ENCODE peak calls at places on chromosomes 11 and 22, in ten cellular contexts. L, X, P, T, D, O, K, F, E and A are unnamed samples.
A peak's percentile ranks its signal among the peaks of the same experiment; 100 is the strongest.

GRCh38 chr22:30485362-30485988 is 13.7 kb upstream of the SEC14L3 start:
- DNase-seq in E (peak; percentile 7), O (peak; percentile 23), X (peak; percentile 70), T (peak; percentile 63), L (peak; percentile 56), F (no peak), D (no peak), K (peak; percentile 77), P (peak; percentile 78), A (no peak)

GRCh38 chr22:36759481-36760159 is 16.3 kb downstream of the IFT27 start:
- DNase-seq in P (no peak), T (no peak), O (no peak), D (no peak), F (peak; percentile 39), L (no peak), X (no peak), K (no peak), E (no peak), A (no peak)

GRCh38 chr11:19614370-19614936 is 98.2 kb upstream of the NAV2 start:
- DNase-seq in E (no peak), D (no peak), K (no peak), O (no peak), L (no peak), X (no peak), P (no peak), F (no peak), T (no peak), A (no peak)

GRCh38 chr11:93089474-93090102 is 108.2 kb downstream of the SLC36A4 start:
- DNase-seq in T (peak; percentile 61), D (no peak), L (no peak), F (no peak), E (peak; percentile 24), K (no peak), O (peak; percentile 61), X (peak; percentile 69), P (peak; percentile 19), A (no peak)

GRCh38 chr11:17777726-17778091 is 43.1 kb downstream of the KCNC1 start:
- DNase-seq in O (no peak), X (no peak), E (no peak), F (peak; percentile 45), D (no peak), K (no peak), T (no peak), L (no peak), P (no peak), A (no peak)

GRCh38 chr11:73271936-73272679 is at the start of gene P2RY6:
- DNase-seq in D (no peak), P (no peak), F (peak; percentile 67), O (peak; percentile 89), X (peak; percentile 98), E (no peak), T (peak; percentile 54), L (no peak), K (no peak), A (no peak)

GRCh38 chr11:12165237-12165875 is 55.0 kb downstream of the MICAL2 start:
- DNase-seq in K (no peak), E (no peak), T (no peak), L (no peak), D (no peak), F (no peak), P (no peak), X (no peak), O (peak; percentile 71), A (no peak)

GRCh38 chr22:21964234-21964633 is 11.6 kb upstream of the PPM1F start:
- DNase-seq in X (no peak), O (no peak), P (no peak), T (no peak), L (no peak), K (no peak), F (no peak), E (no peak), D (no peak), A (no peak)

GRCh38 chr11:36233226-36233625 is 56.0 kb downstream of the COMMD9 start:
- DNase-seq in E (no peak), X (no peak), O (no peak), F (no peak), L (no peak), D (peak; percentile 51), K (no peak), P (no peak), T (peak; percentile 83), A (no peak)

GRCh38 chr22:50600541-50600940 is at the start of gene MAPK8IP2:
- DNase-seq in P (no peak), E (no peak), K (no peak), O (no peak), F (no peak), L (no peak), D (no peak), X (no peak), T (no peak), A (peak; percentile 69)

GRCh38 chr11:133906241-133906640 is 50.5 kb downstream of the IGSF9B start:
- DNase-seq in O (no peak), D (no peak), P (no peak), E (no peak), K (no peak), L (no peak), T (no peak), X (no peak), F (peak; percentile 60), A (no peak)

GRCh38 chr11:120494595-120494994 is 17.0 kb upstream of the GRIK4 start:
- DNase-seq in L (no peak), T (no peak), F (no peak), X (no peak), P (no peak), D (no peak), K (no peak), E (no peak), O (no peak), A (no peak)

GRCh38 chr11:12958984-12959383 is 50.1 kb upstream of the RASSF10 start:
- DNase-seq in X (no peak), L (no peak), D (no peak), T (no peak), O (peak; percentile 39), E (no peak), K (no peak), F (no peak), P (no peak), A (no peak)

GRCh38 chr22:25351631-25352293 is 132.3 kb downstream of the CRYBB2 start:
- DNase-seq in L (no peak), D (no peak), O (no peak), T (no peak), X (no peak), K (no peak), E (no peak), F (no peak), P (no peak), A (no peak)

GRCh38 chr11:5596611-5597201 is at the start of gene TRIM6:
- DNase-seq in O (peak; percentile 29), X (peak; percentile 44), F (peak; percentile 80), T (peak; percentile 46), D (no peak), L (peak; percentile 50), K (peak; percentile 54), P (peak; percentile 47), E (no peak), A (peak; percentile 88)

GRCh38 chr11:75422248-75423231 is 10.5 kb downstream of the KLHL35 start:
- DNase-seq in P (no peak), F (no peak), X (no peak), L (no peak), T (no peak), D (no peak), K (peak; percentile 73), E (no peak), O (no peak), A (no peak)

GRCh38 chr22:32411388-32411787 is 659 bp downstream of the RTCB start:
- DNase-seq in P (no peak), D (no peak), E (no peak), L (no peak), K (no peak), O (peak; percentile 74), X (peak; percentile 16), T (no peak), F (no peak), A (no peak)

GRCh38 chr11:2150206-2150847 is 10.7 kb downstream of the INS start:
- DNase-seq in K (no peak), T (peak; percentile 78), E (peak; percentile 29), O (peak; percentile 64), X (peak; percentile 58), L (no peak), F (no peak), D (no peak), P (peak; percentile 43), A (no peak)
- TF ChIP-seq CTCF in K (no peak), T (peak; percentile 70), E (peak; percentile 64), O (no peak), X (peak; percentile 36), L (peak; percentile 60), F (no peak), D (peak; percentile 58), P (peak; percentile 74), A (peak; percentile 22)

GRCh38 chr11:122138759-122139594 is 23.0 kb upstream of the BLID start:
- DNase-seq in D (no peak), L (no peak), E (no peak), K (no peak), F (no peak), O (peak; percentile 69), X (no peak), T (no peak), P (no peak), A (no peak)
- TF ChIP-seq CTCF in D (no peak), L (no peak), E (no peak), K (no peak), F (no peak), O (no peak), X (no peak), T (no peak), P (no peak), A (no peak)

GRCh38 chr22:45242778-45243191 is 2.1 kb upstream of the KIAA0930 start:
- DNase-seq in E (no peak), O (peak; percentile 82), D (no peak), L (no peak), F (no peak), X (peak; percentile 53), T (peak; percentile 35), P (no peak), K (no peak), A (peak; percentile 69)
- TF ChIP-seq CTCF in E (no peak), O (peak; percentile 44), D (peak; percentile 13), L (no peak), F (no peak), X (peak; percentile 33), T (peak; percentile 14), P (no peak), K (no peak), A (no peak)

GRCh38 chr11:61352038-61352437 is 9.6 kb downstream of the CYB561A3 start:
- DNase-seq in E (no peak), T (no peak), L (no peak), K (no peak), X (no peak), D (no peak), P (no peak), F (no peak), O (no peak), A (no peak)

GRCh38 chr11:61350803-61351202 is 10.9 kb downstream of the CYB561A3 start:
- DNase-seq in E (no peak), P (no peak), L (no peak), T (no peak), D (no peak), F (no peak), X (no peak), O (no peak), K (no peak), A (no peak)

GRCh38 chr11:61350336-61350735 is 11.3 kb downstream of the CYB561A3 start:
- DNase-seq in P (no peak), K (no peak), O (no peak), T (no peak), D (no peak), X (no peak), F (no peak), E (no peak), L (no peak), A (no peak)

GRCh38 chr11:61354208-61354607 is 7.5 kb downstream of the CYB561A3 start:
- DNase-seq in T (no peak), P (no peak), K (no peak), E (no peak), F (no peak), L (no peak), X (no peak), D (no peak), O (no peak), A (no peak)

GRCh38 chr11:61353109-61354067 is 8.3 kb downstream of the CYB561A3 start:
- DNase-seq in L (no peak), F (no peak), E (no peak), T (no peak), O (no peak), K (no peak), X (peak; percentile 78), D (no peak), P (no peak), A (no peak)
- TF ChIP-seq CTCF in L (no peak), F (no peak), E (no peak), T (no peak), O (no peak), K (no peak), X (no peak), D (no peak), P (no peak), A (no peak)